ENCODE peak calls at places on chromosomes 7 and 10, in five cellular contexts. X is adrenal gland, N is uterus, C is fibroblast of mammary gland, F is IMR-90. M is an unnamed sample.

GRCh38 chr10:381805-382204 is 246.6 kb downstream of the ZMYND11 start:
- DNase-seq in X (no peak), N (no peak), C (no peak), F (no peak), M (no peak)

GRCh38 chr10:21372651-21373410 is 152.7 kb downstream of the SKIDA1 start:
- DNase-seq in X (peak), N (peak), C (peak), F (peak), M (peak)

GRCh38 chr7:7696458-7697119 is 21.8 kb downstream of the RPA3 start:
- DNase-seq in X (peak), N (no peak), C (peak), F (peak), M (no peak)

GRCh38 chr10:29471483-29471859 is 163.3 kb downstream of the SVIL start:
- DNase-seq in X (no peak), N (no peak), C (peak), F (peak), M (peak)

GRCh38 chr10:93081834-93082233 is 8.1 kb downstream of the CYP26A1 start:
- DNase-seq in X (no peak), N (no peak), C (no peak), F (peak), M (no peak)

GRCh38 chr7:78006063-78006755 is 207.6 kb downstream of the PHTF2 start:
- DNase-seq in X (no peak), N (no peak), C (no peak), F (no peak), M (no peak)

GRCh38 chr10:32692174-32692573 is 246.2 kb downstream of the CCDC7 start:
- DNase-seq in X (no peak), N (no peak), C (peak), F (peak), M (peak)

GRCh38 chr7:1669486-1669951 is 558 bp upstream of the ELFN1 start:
- DNase-seq in X (no peak), N (peak), C (no peak), F (no peak), M (no peak)

GRCh38 chr10:28587970-28588290 is 55.0 kb downstream of the WAC start:
- DNase-seq in X (peak), N (no peak), C (peak), F (peak), M (no peak)

GRCh38 chr10:13787015-13787421 is 200.3 kb downstream of the PRPF18 start:
- DNase-seq in X (peak), N (no peak), C (no peak), F (peak), M (no peak)

GRCh38 chr7:156816943-156817572 is 75.9 kb downstream of the LMBR1 start:
- DNase-seq in X (no peak), N (no peak), C (peak), F (peak), M (no peak)

GRCh38 chr7:66921918-66922486 is 977 bp downstream of the TMEM248 start:
- DNase-seq in X (peak), N (no peak), C (no peak), F (no peak), M (no peak)

GRCh38 chr7:26090927-26091519 is 61.0 kb upstream of the NFE2L3 start:
- DNase-seq in X (peak), N (no peak), C (peak), F (peak), M (peak)

GRCh38 chr10:11789294-11789693 is 33.9 kb upstream of the PROSER2 start:
- DNase-seq in X (no peak), N (no peak), C (no peak), F (no peak), M (no peak)

GRCh38 chr10:70034252-70034651 is 18.4 kb upstream of the MACROH2A2 start:
- DNase-seq in X (no peak), N (no peak), C (no peak), F (no peak), M (no peak)

GRCh38 chr10:116070743-116071320 is 202.2 kb downstream of the GFRA1 start:
- DNase-seq in X (no peak), N (no peak), C (no peak), F (no peak), M (no peak)

GRCh38 chr10:3487228-3487627 is 297.8 kb downstream of the KLF6 start:
- DNase-seq in X (no peak), N (no peak), C (no peak), F (no peak), M (no peak)

GRCh38 chr10:12605580-12606405 is 256.4 kb downstream of the CAMK1D start:
- DNase-seq in X (peak), N (peak), C (peak), F (peak), M (no peak)

GRCh38 chr7:20784311-20785210 is 2.1 kb downstream of the SP8 start:
- DNase-seq in X (no peak), N (no peak), C (peak), F (no peak), M (no peak)

GRCh38 chr7:75702515-75702914 is 36.2 kb downstream of the HIP1 start:
- DNase-seq in X (no peak), N (no peak), C (no peak), F (no peak), M (no peak)

GRCh38 chr10:124026337-124026939 is 67.0 kb downstream of the CHST15 start:
- DNase-seq in X (no peak), N (no peak), C (no peak), F (no peak), M (no peak)

GRCh38 chr10:21831986-21832735 is 171.4 kb downstream of the DNAJC1 start:
- DNase-seq in X (no peak), N (no peak), C (peak), F (peak), M (peak)

GRCh38 chr10:65570143-65571010 is 1355.5 kb upstream of the LRRTM3 start:
- DNase-seq in X (no peak), N (no peak), C (peak), F (peak), M (no peak)

GRCh38 chr7:42645906-42646305 is 266.0 kb downstream of the C7orf25 start:
- DNase-seq in X (no peak), N (no peak), C (peak), F (no peak), M (no peak)

GRCh38 chr10:7406712-7407333 is 4.0 kb downstream of the SFMBT2 start:
- DNase-seq in X (peak), N (peak), C (no peak), F (no peak), M (no peak)

GRCh38 chr7:112205348-112206237 is 606 bp downstream of the DOCK4 start:
- DNase-seq in X (peak), N (peak), C (peak), F (peak), M (no peak)

GRCh38 chr7:157886711-157887110 is 549.9 kb downstream of the DNAJB6 start:
- DNase-seq in X (no peak), N (no peak), C (no peak), F (no peak), M (no peak)

GRCh38 chr10:75284097-75284485 is 48.3 kb upstream of the COMTD1 start:
- DNase-seq in X (peak), N (peak), C (no peak), F (no peak), M (no peak)

GRCh38 chr10:63375006-63375405 is 90.8 kb downstream of the JMJD1C start:
- DNase-seq in X (peak), N (no peak), C (peak), F (no peak), M (no peak)

GRCh38 chr10:79132681-79133381 is 64.1 kb downstream of the ZMIZ1 start:
- DNase-seq in X (no peak), N (no peak), C (no peak), F (no peak), M (no peak)

GRCh38 chr7:148291799-148292198 is 298.8 kb upstream of the C7orf33 start:
- DNase-seq in X (no peak), N (no peak), C (no peak), F (no peak), M (no peak)

GRCh38 chr7:93622036-93622714 is 47.7 kb upstream of the CALCR start:
- DNase-seq in X (no peak), N (no peak), C (peak), F (peak), M (no peak)

GRCh38 chr7:81025360-81025759 is 106.5 kb upstream of the SEMA3C start:
- DNase-seq in X (no peak), N (no peak), C (no peak), F (no peak), M (no peak)

GRCh38 chr10:101817542-101818118 is 614 bp downstream of the OGA start:
- DNase-seq in X (peak), N (peak), C (peak), F (peak), M (peak)

GRCh38 chr10:35824704-35825103 is 182.6 kb upstream of the FZD8 start:
- DNase-seq in X (no peak), N (no peak), C (no peak), F (no peak), M (no peak)

GRCh38 chr10:35819011-35819410 is 176.9 kb upstream of the FZD8 start:
- DNase-seq in X (no peak), N (no peak), C (no peak), F (no peak), M (no peak)

GRCh38 chr10:35821339-35821911 is 179.3 kb upstream of the FZD8 start:
- DNase-seq in X (no peak), N (no peak), C (no peak), F (no peak), M (no peak)

GRCh38 chr10:35819736-35820135 is 177.6 kb upstream of the FZD8 start:
- DNase-seq in X (no peak), N (no peak), C (no peak), F (no peak), M (no peak)

DNA sequence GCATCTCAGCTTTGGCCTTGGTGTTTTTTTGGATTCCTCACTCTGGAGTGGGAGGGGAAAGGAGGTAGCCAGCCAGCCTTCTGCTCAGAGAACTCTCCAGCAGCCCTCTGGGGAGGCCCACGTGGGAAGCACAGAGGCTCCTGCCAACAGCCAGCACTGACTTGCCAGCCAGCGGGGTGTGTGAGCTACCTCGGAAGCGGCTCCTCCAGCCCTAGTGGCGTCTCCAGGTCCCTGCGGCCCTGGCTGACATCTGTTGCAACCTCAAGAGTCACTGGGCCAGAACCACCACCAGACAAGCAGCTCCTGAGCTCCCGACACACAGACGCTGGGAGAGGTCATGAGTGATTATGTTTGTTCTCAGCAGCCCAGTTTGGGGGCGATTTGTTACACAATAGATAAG is 180.2 kb upstream of the FZD8 start:
- DNase-seq in X (peak), N (peak), C (peak), F (peak), M (peak)
- TF ChIP-seq CTCF in X (peak), N (no peak), C (peak), F (peak), M (peak)

DNA sequence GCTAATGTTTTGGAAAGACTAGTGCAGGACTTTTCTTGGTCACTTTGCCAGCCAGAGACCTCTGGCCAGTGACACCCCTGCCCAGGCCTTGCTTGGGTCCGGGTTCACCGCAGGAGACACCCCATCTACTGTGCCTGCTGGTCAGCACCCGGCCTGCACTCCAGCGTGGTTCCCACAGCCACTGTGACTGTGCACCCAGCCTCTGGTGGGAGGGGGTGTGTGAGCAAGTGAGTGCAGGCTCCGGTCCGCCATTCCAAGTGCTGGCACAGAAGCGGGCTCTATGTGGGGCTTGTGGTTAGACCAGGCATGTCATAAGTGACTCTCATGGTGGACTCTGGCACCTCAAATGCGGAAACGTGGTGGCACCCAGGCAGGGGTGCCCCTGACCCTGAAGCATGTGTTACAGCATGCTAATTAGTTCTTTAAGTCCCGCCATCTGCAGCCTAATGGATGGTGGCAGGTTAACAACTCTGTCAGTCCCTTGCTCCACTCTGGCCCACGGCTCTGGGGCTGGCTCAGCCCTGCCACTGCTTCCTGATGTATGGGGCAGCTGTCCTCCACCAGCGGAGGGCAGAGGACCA is 311.9 kb upstream of the HGF start:
- DNase-seq in X (no peak), N (no peak), C (no peak), F (no peak), M (no peak)
- H3K4me3 ChIP-seq in X (no peak), N (no peak), C (no peak), F (no peak), M (no peak)

GRCh38 chr7:22726849-22727792 is at the start of gene IL6:
- DNase-seq in X (peak), N (peak), C (peak), F (peak), M (peak)

GRCh38 chr7:22724861-22725260 is 2.1 kb upstream of the IL6 start:
- DNase-seq in X (no peak), N (no peak), C (no peak), F (no peak), M (no peak)

GRCh38 chr7:22723642-22724041 is 3.4 kb upstream of the IL6 start:
- DNase-seq in X (peak), N (peak), C (peak), F (no peak), M (no peak)

GRCh38 chr7:22726345-22726848 is 603 bp upstream of the IL6 start:
- DNase-seq in X (peak), N (peak), C (peak), F (peak), M (no peak)

DNA sequence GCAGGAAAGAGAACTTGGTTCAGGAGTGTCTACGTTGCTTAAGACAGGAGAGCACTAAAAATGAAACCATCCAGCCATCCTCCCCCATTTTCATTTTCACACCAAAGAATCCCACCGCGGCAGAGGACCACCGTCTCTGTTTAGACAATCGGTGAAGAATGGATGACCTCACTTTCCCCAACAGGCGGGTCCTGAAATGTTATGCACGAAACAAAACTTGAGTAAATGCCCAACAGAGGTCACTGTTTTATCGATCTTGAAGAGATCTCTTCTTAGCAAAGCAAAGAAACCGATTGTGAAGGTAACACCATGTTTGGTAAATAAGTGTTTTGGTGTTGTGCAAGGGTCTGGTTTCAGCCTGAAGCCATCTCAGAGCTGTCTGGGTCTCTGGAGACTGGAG is 1.4 kb upstream of the IL6 start:
- DNase-seq in X (no peak), N (no peak), C (peak), F (peak), M (no peak)
- TF ChIP-seq CTCF in X (no peak), N (no peak), C (peak), F (peak), M (no peak)

GRCh38 chr7:150513758-150514157 is 914 bp upstream of the GIMAP7 start:
- DNase-seq in X (no peak), N (no peak), C (no peak), F (no peak), M (no peak)

GRCh38 chr7:150515248-150515647 is 576 bp downstream of the GIMAP7 start:
- DNase-seq in X (no peak), N (no peak), C (no peak), F (no peak), M (no peak)

GRCh38 chr7:150515752-150516151 is 1.1 kb downstream of the GIMAP7 start:
- DNase-seq in X (no peak), N (no peak), C (no peak), F (no peak), M (no peak)

GRCh38 chr7:150516956-150517355 is 2.3 kb downstream of the GIMAP7 start:
- DNase-seq in X (no peak), N (no peak), C (no peak), F (no peak), M (no peak)

GRCh38 chr7:150514748-150515222 is at the start of gene GIMAP7:
- DNase-seq in X (no peak), N (peak), C (no peak), F (no peak), M (no peak)
- H3K4me3 ChIP-seq in X (no peak), N (peak), C (no peak), F (no peak), M (no peak)

GRCh38 chr7:99036531-99037175 is 107.3 kb downstream of the SMURF1 start:
- DNase-seq in X (peak), N (no peak), C (peak), F (peak), M (no peak)
- TF ChIP-seq CTCF in X (peak), N (no peak), C (peak), F (peak), M (peak)

M was measured in AG04449.